ENCODE peak calls at places on chromosomes 7 and 10, in nine cellular contexts. One of them, this sample, is unnamed.
A peak's percentile ranks its signal among the peaks of the same experiment; 100 is the strongest.

GRCh38 chr10:51137741-51138529 is 63.6 kb downstream of the PRKG1 start:
- DNase-seq in suprapubic skin: no peak
- DNase-seq in cardiac muscle cell: peak; percentile 29
- DNase-seq in astrocyte of the cerebellum: peak; percentile 9
- DNase-seq in heart right ventricle: no peak
- DNase-seq in foreskin fibroblast: peak; percentile 71
- DNase-seq in CD8-positive, alpha-beta memory T cell: no peak
- DNase-seq in aorta: no peak
- DNase-seq in fibroblast of lung: peak; percentile 77
- DNase-seq in this sample: no peak

GRCh38 chr7:19404912-19405329 is 259.7 kb upstream of the FERD3L start:
- DNase-seq in cardiac muscle cell: peak; percentile 95
- DNase-seq in foreskin fibroblast: peak; percentile 96
- DNase-seq in fibroblast of lung: peak; percentile 95
- DNase-seq in astrocyte of the cerebellum: peak; percentile 97
- DNase-seq in aorta: no peak
- DNase-seq in CD8-positive, alpha-beta memory T cell: no peak
- DNase-seq in suprapubic skin: no peak
- DNase-seq in heart right ventricle: no peak
- DNase-seq in this sample: no peak

GRCh38 chr10:66277481-66277880 is 648.4 kb upstream of the LRRTM3 start:
- DNase-seq in heart right ventricle: no peak
- DNase-seq in cardiac muscle cell: no peak
- DNase-seq in fibroblast of lung: no peak
- DNase-seq in aorta: no peak
- DNase-seq in CD8-positive, alpha-beta memory T cell: no peak
- DNase-seq in foreskin fibroblast: no peak
- DNase-seq in astrocyte of the cerebellum: no peak
- DNase-seq in suprapubic skin: no peak
- DNase-seq in this sample: no peak

GRCh38 chr7:8261711-8262695 is at the start of gene ICA1:
- DNase-seq in astrocyte of the cerebellum: no peak
- DNase-seq in CD8-positive, alpha-beta memory T cell: no peak
- DNase-seq in aorta: peak; percentile 83
- DNase-seq in suprapubic skin: peak; percentile 81
- DNase-seq in heart right ventricle: peak; percentile 80
- DNase-seq in cardiac muscle cell: peak; percentile 23
- DNase-seq in fibroblast of lung: peak; percentile 8
- DNase-seq in foreskin fibroblast: peak; percentile 53
- DNase-seq in this sample: peak; percentile 8

GRCh38 chr7:7970113-7970619 is 1.6 kb downstream of the GLCCI1 start:
- DNase-seq in cardiac muscle cell: no peak
- DNase-seq in fibroblast of lung: no peak
- DNase-seq in astrocyte of the cerebellum: no peak
- DNase-seq in aorta: no peak
- DNase-seq in CD8-positive, alpha-beta memory T cell: no peak
- DNase-seq in suprapubic skin: no peak
- DNase-seq in foreskin fibroblast: no peak
- DNase-seq in heart right ventricle: no peak
- DNase-seq in this sample: no peak

GRCh38 chr7:159328096-159328495 is 183.4 kb upstream of the VIPR2 start:
- DNase-seq in fibroblast of lung: peak; percentile 2
- DNase-seq in astrocyte of the cerebellum: no peak
- DNase-seq in cardiac muscle cell: no peak
- DNase-seq in heart right ventricle: no peak
- DNase-seq in suprapubic skin: no peak
- DNase-seq in foreskin fibroblast: no peak
- DNase-seq in aorta: no peak
- DNase-seq in CD8-positive, alpha-beta memory T cell: no peak
- DNase-seq in this sample: no peak

GRCh38 chr7:138205614-138206150 is 129.4 kb downstream of the AKR1D1 start:
- DNase-seq in aorta: no peak
- DNase-seq in CD8-positive, alpha-beta memory T cell: no peak
- DNase-seq in heart right ventricle: no peak
- DNase-seq in suprapubic skin: no peak
- DNase-seq in fibroblast of lung: no peak
- DNase-seq in cardiac muscle cell: peak; percentile 50
- DNase-seq in astrocyte of the cerebellum: peak; percentile 32
- DNase-seq in foreskin fibroblast: no peak
- DNase-seq in this sample: no peak

GRCh38 chr10:48251152-48251524 is 23.4 kb downstream of the FRMPD2 start:
- DNase-seq in heart right ventricle: no peak
- DNase-seq in suprapubic skin: no peak
- DNase-seq in foreskin fibroblast: peak; percentile 16
- DNase-seq in cardiac muscle cell: peak; percentile 39
- DNase-seq in CD8-positive, alpha-beta memory T cell: no peak
- DNase-seq in aorta: no peak
- DNase-seq in fibroblast of lung: no peak
- DNase-seq in astrocyte of the cerebellum: no peak
- DNase-seq in this sample: no peak

GRCh38 chr7:45241339-45242109 is 83.9 kb downstream of the RAMP3 start:
- DNase-seq in suprapubic skin: no peak
- DNase-seq in fibroblast of lung: no peak
- DNase-seq in astrocyte of the cerebellum: no peak
- DNase-seq in heart right ventricle: no peak
- DNase-seq in aorta: peak; percentile 30
- DNase-seq in cardiac muscle cell: no peak
- DNase-seq in CD8-positive, alpha-beta memory T cell: no peak
- DNase-seq in foreskin fibroblast: no peak
- DNase-seq in this sample: no peak

GRCh38 chr7:25391295-25391861 is 163.1 kb upstream of the NPVF start:
- DNase-seq in heart right ventricle: no peak
- DNase-seq in CD8-positive, alpha-beta memory T cell: no peak
- DNase-seq in aorta: no peak
- DNase-seq in fibroblast of lung: peak; percentile 72
- DNase-seq in foreskin fibroblast: peak; percentile 24
- DNase-seq in suprapubic skin: no peak
- DNase-seq in astrocyte of the cerebellum: peak; percentile 8
- DNase-seq in cardiac muscle cell: peak; percentile 62
- DNase-seq in this sample: peak; percentile 46

GRCh38 chr7:150879345-150879744 is 27.0 kb downstream of the AOC1 start:
- DNase-seq in CD8-positive, alpha-beta memory T cell: no peak
- DNase-seq in suprapubic skin: no peak
- DNase-seq in foreskin fibroblast: no peak
- DNase-seq in astrocyte of the cerebellum: no peak
- DNase-seq in aorta: no peak
- DNase-seq in fibroblast of lung: no peak
- DNase-seq in cardiac muscle cell: peak; percentile 34
- DNase-seq in heart right ventricle: no peak
- DNase-seq in this sample: no peak

GRCh38 chr7:43905209-43905946 is 1.0 kb downstream of the URGCP start:
- DNase-seq in foreskin fibroblast: peak; percentile 78
- DNase-seq in CD8-positive, alpha-beta memory T cell: no peak
- DNase-seq in fibroblast of lung: peak; percentile 32
- DNase-seq in heart right ventricle: no peak
- DNase-seq in cardiac muscle cell: no peak
- DNase-seq in astrocyte of the cerebellum: no peak
- DNase-seq in suprapubic skin: no peak
- DNase-seq in aorta: no peak
- DNase-seq in this sample: no peak

GRCh38 chr7:106313456-106313891 is 28.7 kb upstream of the NAMPT start:
- DNase-seq in suprapubic skin: no peak
- DNase-seq in aorta: no peak
- DNase-seq in cardiac muscle cell: peak; percentile 60
- DNase-seq in heart right ventricle: no peak
- DNase-seq in fibroblast of lung: peak; percentile 59
- DNase-seq in astrocyte of the cerebellum: peak; percentile 60
- DNase-seq in foreskin fibroblast: peak; percentile 80
- DNase-seq in CD8-positive, alpha-beta memory T cell: no peak
- DNase-seq in this sample: no peak

GRCh38 chr7:5420108-5420840 is 3.4 kb downstream of the TNRC18 start:
- DNase-seq in CD8-positive, alpha-beta memory T cell: no peak
- DNase-seq in foreskin fibroblast: peak; percentile 30
- DNase-seq in astrocyte of the cerebellum: no peak
- DNase-seq in cardiac muscle cell: no peak
- DNase-seq in fibroblast of lung: no peak
- DNase-seq in aorta: peak; percentile 84
- DNase-seq in heart right ventricle: no peak
- DNase-seq in suprapubic skin: no peak
- DNase-seq in this sample: no peak

GRCh38 chr7:129163875-129164544 is 19.5 kb downstream of the TSPAN33 start:
- DNase-seq in suprapubic skin: no peak
- DNase-seq in astrocyte of the cerebellum: peak; percentile 61
- DNase-seq in aorta: no peak
- DNase-seq in heart right ventricle: no peak
- DNase-seq in fibroblast of lung: peak; percentile 83
- DNase-seq in cardiac muscle cell: peak; percentile 80
- DNase-seq in foreskin fibroblast: peak; percentile 82
- DNase-seq in CD8-positive, alpha-beta memory T cell: no peak
- DNase-seq in this sample: no peak

GRCh38 chr10:129528376-129528978 is 61.4 kb downstream of the MGMT start:
- DNase-seq in cardiac muscle cell: no peak
- DNase-seq in CD8-positive, alpha-beta memory T cell: no peak
- DNase-seq in aorta: no peak
- DNase-seq in astrocyte of the cerebellum: no peak
- DNase-seq in fibroblast of lung: no peak
- DNase-seq in heart right ventricle: no peak
- DNase-seq in suprapubic skin: no peak
- DNase-seq in foreskin fibroblast: no peak
- DNase-seq in this sample: no peak

GRCh38 chr10:129526943-129527342 is 59.9 kb downstream of the MGMT start:
- DNase-seq in foreskin fibroblast: no peak
- DNase-seq in aorta: peak; percentile 54
- DNase-seq in suprapubic skin: no peak
- DNase-seq in astrocyte of the cerebellum: no peak
- DNase-seq in cardiac muscle cell: no peak
- DNase-seq in fibroblast of lung: no peak
- DNase-seq in heart right ventricle: no peak
- DNase-seq in CD8-positive, alpha-beta memory T cell: no peak
- DNase-seq in this sample: no peak

GRCh38 chr10:129523031-129523722 is 56.1 kb downstream of the MGMT start:
- DNase-seq in suprapubic skin: no peak
- DNase-seq in foreskin fibroblast: no peak
- DNase-seq in astrocyte of the cerebellum: no peak
- DNase-seq in CD8-positive, alpha-beta memory T cell: no peak
- DNase-seq in aorta: no peak
- DNase-seq in heart right ventricle: no peak
- DNase-seq in fibroblast of lung: no peak
- DNase-seq in cardiac muscle cell: no peak
- DNase-seq in this sample: no peak

GRCh38 chr10:129523723-129524316 is 56.8 kb downstream of the MGMT start:
- DNase-seq in astrocyte of the cerebellum: no peak
- DNase-seq in cardiac muscle cell: no peak
- DNase-seq in heart right ventricle: no peak
- DNase-seq in fibroblast of lung: no peak
- DNase-seq in CD8-positive, alpha-beta memory T cell: no peak
- DNase-seq in foreskin fibroblast: no peak
- DNase-seq in aorta: peak; percentile 62
- DNase-seq in suprapubic skin: no peak
- DNase-seq in this sample: no peak

DNA sequence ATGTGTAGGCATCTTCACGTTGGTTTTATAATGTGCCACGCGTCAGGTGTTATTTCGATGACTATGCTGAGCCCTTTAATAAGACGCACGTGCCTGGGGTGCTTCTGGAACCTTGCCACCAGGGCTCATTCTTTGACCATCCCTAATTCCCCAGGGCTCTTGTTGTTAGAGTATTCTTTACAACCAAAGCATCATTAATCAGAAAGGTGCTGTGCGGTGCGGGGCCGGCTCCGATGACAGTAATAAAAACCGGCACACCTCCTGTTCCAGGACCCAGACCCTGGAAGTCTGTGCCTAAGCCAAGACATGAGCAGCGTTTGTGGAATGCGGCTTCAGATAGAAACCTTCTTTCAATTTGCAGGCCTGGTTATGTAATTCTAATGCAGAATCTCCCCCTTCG is 58.4 kb downstream of the MGMT start:
- DNase-seq in fibroblast of lung: no peak
- DNase-seq in suprapubic skin: no peak
- DNase-seq in heart right ventricle: no peak
- DNase-seq in CD8-positive, alpha-beta memory T cell: no peak
- DNase-seq in aorta: peak; percentile 61
- DNase-seq in cardiac muscle cell: peak; percentile 75
- DNase-seq in astrocyte of the cerebellum: peak; percentile 46
- DNase-seq in foreskin fibroblast: peak; percentile 44
- DNase-seq in this sample: no peak
- H3K4me3 ChIP-seq in fibroblast of lung: no peak overlapping the region
- H3K4me3 ChIP-seq in suprapubic skin: no peak overlapping the region
- H3K4me3 ChIP-seq in heart right ventricle: no peak overlapping the region
- H3K4me3 ChIP-seq in CD8-positive, alpha-beta memory T cell: no peak overlapping the region
- H3K4me3 ChIP-seq in aorta: no peak overlapping the region
- H3K4me3 ChIP-seq in cardiac muscle cell: no peak overlapping the region
- H3K4me3 ChIP-seq in astrocyte of the cerebellum: no peak overlapping the region
- H3K4me3 ChIP-seq in foreskin fibroblast: no peak overlapping the region
- H3K4me3 ChIP-seq in this sample: no peak overlapping the region

DNA sequence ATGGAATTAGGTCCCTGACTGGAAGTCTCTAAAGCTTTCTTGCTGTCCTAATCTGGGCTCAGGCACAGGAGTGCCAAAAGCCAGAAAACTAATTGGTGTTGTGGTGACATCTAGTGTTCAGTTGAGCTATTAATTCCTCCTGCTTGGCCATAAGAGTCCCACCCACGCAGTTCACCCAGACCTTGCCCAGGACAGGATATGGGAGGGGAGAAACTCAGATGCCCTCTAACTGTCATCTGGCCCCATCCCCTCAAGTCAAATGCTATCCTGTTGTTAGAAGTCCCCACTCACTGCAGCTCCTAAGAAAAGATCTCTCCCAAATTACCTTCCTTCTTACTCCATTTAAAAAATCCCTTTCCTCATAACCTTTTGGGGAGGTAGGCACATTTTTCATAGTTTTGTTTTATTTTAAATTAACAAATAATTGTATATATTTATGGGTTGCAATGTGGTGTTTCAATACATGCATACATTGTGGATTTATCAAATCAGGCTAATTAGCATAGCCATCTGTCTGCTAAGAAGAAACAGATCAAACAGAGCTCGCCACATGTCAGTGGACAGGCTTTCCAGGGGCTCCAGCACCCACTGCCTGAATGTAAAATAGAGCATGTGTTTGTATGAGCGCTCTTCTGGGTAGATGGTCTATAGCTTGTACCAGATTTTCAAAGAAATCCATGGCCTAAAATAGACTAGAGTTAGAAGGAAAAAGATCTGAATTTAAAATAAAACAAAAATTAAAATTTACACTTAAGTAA is 84.0 kb downstream of the GSAP start:
- DNase-seq in aorta: peak; percentile 72
- DNase-seq in CD8-positive, alpha-beta memory T cell: peak; percentile 16
- DNase-seq in foreskin fibroblast: peak; percentile 93
- DNase-seq in suprapubic skin: no peak
- DNase-seq in astrocyte of the cerebellum: peak; percentile 82
- DNase-seq in cardiac muscle cell: peak; percentile 93
- DNase-seq in fibroblast of lung: peak; percentile 91
- DNase-seq in heart right ventricle: peak; percentile 85
- DNase-seq in this sample: peak; percentile 15
- H3K4me3 ChIP-seq in aorta: no peak overlapping the region
- H3K4me3 ChIP-seq in CD8-positive, alpha-beta memory T cell: no peak overlapping the region
- H3K4me3 ChIP-seq in foreskin fibroblast: no peak overlapping the region
- H3K4me3 ChIP-seq in suprapubic skin: no peak overlapping the region
- H3K4me3 ChIP-seq in astrocyte of the cerebellum: no peak overlapping the region
- H3K4me3 ChIP-seq in cardiac muscle cell: no peak overlapping the region
- H3K4me3 ChIP-seq in fibroblast of lung: no peak overlapping the region
- H3K4me3 ChIP-seq in heart right ventricle: no peak overlapping the region
- H3K4me3 ChIP-seq in this sample: no peak overlapping the region

GRCh38 chr7:29642494-29643155 is 79.0 kb downstream of the PRR15 start:
- DNase-seq in foreskin fibroblast: no peak
- DNase-seq in fibroblast of lung: peak; percentile 25
- DNase-seq in aorta: no peak
- DNase-seq in CD8-positive, alpha-beta memory T cell: no peak
- DNase-seq in cardiac muscle cell: peak; percentile 42
- DNase-seq in heart right ventricle: no peak
- DNase-seq in astrocyte of the cerebellum: no peak
- DNase-seq in suprapubic skin: no peak
- DNase-seq in this sample: no peak
- H3K4me3 ChIP-seq in foreskin fibroblast: no peak overlapping the region
- H3K4me3 ChIP-seq in fibroblast of lung: no peak overlapping the region
- H3K4me3 ChIP-seq in aorta: no peak overlapping the region
- H3K4me3 ChIP-seq in CD8-positive, alpha-beta memory T cell: no peak overlapping the region
- H3K4me3 ChIP-seq in cardiac muscle cell: no peak overlapping the region
- H3K4me3 ChIP-seq in heart right ventricle: no peak overlapping the region
- H3K4me3 ChIP-seq in astrocyte of the cerebellum: no peak overlapping the region
- H3K4me3 ChIP-seq in suprapubic skin: no peak overlapping the region
- H3K4me3 ChIP-seq in this sample: no peak overlapping the region

GRCh38 chr10:61664985-61665384 is 2.3 kb downstream of the CABCOCO1 start:
- DNase-seq in astrocyte of the cerebellum: no peak
- DNase-seq in foreskin fibroblast: no peak
- DNase-seq in suprapubic skin: no peak
- DNase-seq in aorta: no peak
- DNase-seq in cardiac muscle cell: no peak
- DNase-seq in CD8-positive, alpha-beta memory T cell: no peak
- DNase-seq in heart right ventricle: no peak
- DNase-seq in fibroblast of lung: no peak
- DNase-seq in this sample: no peak
- H3K4me3 ChIP-seq in astrocyte of the cerebellum: no peak overlapping the region
- H3K4me3 ChIP-seq in foreskin fibroblast: no peak overlapping the region
- H3K4me3 ChIP-seq in suprapubic skin: no peak overlapping the region
- H3K4me3 ChIP-seq in aorta: no peak overlapping the region
- H3K4me3 ChIP-seq in cardiac muscle cell: no peak overlapping the region
- H3K4me3 ChIP-seq in CD8-positive, alpha-beta memory T cell: no peak overlapping the region
- H3K4me3 ChIP-seq in heart right ventricle: no peak overlapping the region
- H3K4me3 ChIP-seq in fibroblast of lung: no peak overlapping the region
- H3K4me3 ChIP-seq in this sample: no peak overlapping the region

This sample was measured in naive thymus-derived CD4-positive, alpha-beta T cell.